ENCODE peak calls at places on chromosomes 2 and 18, in four cellular contexts. R, E, K and G are unnamed samples.

GRCh38 chr2:165462433-165462832 is 7.1 kb upstream of the CSRNP3 start:
- DNase-seq in E (no peak), R (no peak), K (no peak), G (no peak)

GRCh38 chr2:37244017-37244416 is 12.6 kb downstream of the NDUFAF7 start:
- DNase-seq in K (no peak), R (no peak), E (no peak), G (no peak)

GRCh38 chr2:46480562-46480961 is 1.2 kb downstream of the TMEM247 start:
- DNase-seq in E (no peak), R (no peak), K (no peak), G (peak)

GRCh38 chr2:48454504-48454903 is 75.5 kb upstream of the STON1 start:
- DNase-seq in E (no peak), R (no peak), K (no peak), G (no peak)

GRCh38 chr18:22813648-22814328 is 119.3 kb upstream of the RBBP8 start:
- DNase-seq in E (no peak), R (no peak), K (no peak), G (no peak)

GRCh38 chr2:210577263-210578071 is 21.1 kb downstream of the CPS1 start:
- DNase-seq in R (no peak), E (no peak), K (peak), G (no peak)

GRCh38 chr2:64359892-64360657 is 93.9 kb upstream of the LGALSL start:
- DNase-seq in K (peak), R (peak), E (no peak), G (peak)

GRCh38 chr2:85754313-85755095 is 713 bp downstream of the ATOH8 start:
- DNase-seq in E (no peak), K (no peak), R (peak), G (peak)

GRCh38 chr2:119252186-119253113 is 28.8 kb downstream of the STEAP3 start:
- DNase-seq in R (no peak), E (no peak), K (peak), G (no peak)

GRCh38 chr18:48412339-48412929 is 3.3 kb upstream of the ZBTB7C start:
- DNase-seq in E (no peak), R (peak), K (peak), G (no peak)

GRCh38 chr2:65804777-65805176 is 372.4 kb upstream of the SPRED2 start:
- DNase-seq in R (no peak), K (no peak), E (no peak), G (no peak)

GRCh38 chr18:79490593-79491551 is 95.1 kb downstream of the NFATC1 start:
- DNase-seq in K (no peak), R (no peak), E (peak), G (no peak)

GRCh38 chr18:13874558-13874957 is 40.8 kb downstream of the MC2R start:
- DNase-seq in E (no peak), K (no peak), R (no peak), G (no peak)

GRCh38 chr18:36693931-36694661 is 134.7 kb downstream of the TPGS2 start:
- DNase-seq in R (no peak), E (no peak), K (no peak), G (no peak)

GRCh38 chr2:122203523-122203922 is 448.1 kb downstream of the TSN start:
- DNase-seq in R (no peak), E (no peak), K (no peak), G (no peak)

GRCh38 chr2:20759487-20759886 is 63.4 kb downstream of the LDAH start:
- DNase-seq in E (no peak), K (no peak), R (no peak), G (no peak)

GRCh38 chr2:185208261-185208660 is 530.3 kb upstream of the FSIP2 start:
- DNase-seq in R (peak), E (no peak), K (peak), G (no peak)

GRCh38 chr2:17538022-17538843 is 2.3 kb upstream of the VSNL1 start:
- DNase-seq in E (no peak), R (peak), K (peak), G (no peak)

GRCh38 chr2:109031481-109032228 is 42.6 kb upstream of the EDAR start:
- DNase-seq in E (peak), R (peak), K (no peak), G (peak)

GRCh38 chr18:32175265-32175664 is 14.6 kb upstream of the MEP1B start:
- DNase-seq in E (no peak), R (no peak), K (no peak), G (no peak)

GRCh38 chr2:205086689-205087088 is 541.4 kb downstream of the PARD3B start:
- DNase-seq in R (no peak), E (no peak), K (no peak), G (no peak)

GRCh38 chr2:128232965-128233789 is 85.5 kb downstream of the HS6ST1 start:
- DNase-seq in R (peak), E (peak), K (peak), G (peak)

GRCh38 chr2:51971136-51971535 is 939.2 kb upstream of the NRXN1 start:
- DNase-seq in R (no peak), E (no peak), K (no peak), G (no peak)

DNA sequence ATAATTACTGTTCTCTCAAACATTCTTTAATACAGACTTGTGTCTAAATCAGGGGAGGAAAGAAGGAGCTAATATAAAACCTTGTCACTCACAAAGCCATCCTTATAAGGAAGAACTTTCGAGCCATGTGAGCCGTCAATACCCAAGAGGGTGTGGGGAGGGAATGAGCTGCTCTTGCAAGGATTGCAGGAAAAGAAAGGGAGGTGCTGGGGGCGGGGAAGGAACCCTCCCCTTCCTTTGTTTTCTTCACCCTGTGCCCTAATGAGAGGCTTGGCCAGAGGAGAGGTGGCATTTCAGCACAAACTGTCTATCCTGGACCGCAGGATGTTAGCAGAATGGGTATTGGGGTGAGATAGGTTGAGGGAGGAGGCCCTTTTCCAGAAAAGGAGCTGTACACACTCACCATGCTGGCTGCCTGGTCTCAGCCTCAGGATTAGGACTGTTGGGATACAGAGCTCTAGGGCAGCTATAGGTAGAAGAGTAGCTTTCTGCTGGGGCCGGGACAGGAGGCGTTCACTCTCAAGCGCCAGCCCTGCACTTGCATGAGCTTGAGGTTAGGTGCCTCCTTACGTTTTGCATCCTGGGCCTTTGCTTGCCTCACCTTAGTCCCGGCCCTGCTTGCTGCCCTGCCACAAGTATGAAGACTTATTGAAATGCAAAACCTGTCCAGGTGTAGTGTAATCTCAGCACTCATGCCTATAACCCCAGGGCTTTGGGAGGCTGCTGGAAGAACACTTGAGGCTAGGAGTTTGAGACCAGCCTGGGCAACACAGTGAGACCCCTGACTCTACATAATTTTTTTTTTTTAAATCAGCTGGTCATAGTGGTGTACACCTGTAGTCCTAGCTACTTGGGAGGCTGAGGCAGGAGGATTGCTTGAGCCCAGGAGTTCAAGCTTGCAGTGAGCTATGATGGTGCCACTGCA is 190.5 kb downstream of the LOXHD1 start:
- DNase-seq in R (no peak), K (no peak), E (peak), G (no peak)
- H3K27ac ChIP-seq in R (no peak), K (no peak), E (no peak), G (no peak)

DNA sequence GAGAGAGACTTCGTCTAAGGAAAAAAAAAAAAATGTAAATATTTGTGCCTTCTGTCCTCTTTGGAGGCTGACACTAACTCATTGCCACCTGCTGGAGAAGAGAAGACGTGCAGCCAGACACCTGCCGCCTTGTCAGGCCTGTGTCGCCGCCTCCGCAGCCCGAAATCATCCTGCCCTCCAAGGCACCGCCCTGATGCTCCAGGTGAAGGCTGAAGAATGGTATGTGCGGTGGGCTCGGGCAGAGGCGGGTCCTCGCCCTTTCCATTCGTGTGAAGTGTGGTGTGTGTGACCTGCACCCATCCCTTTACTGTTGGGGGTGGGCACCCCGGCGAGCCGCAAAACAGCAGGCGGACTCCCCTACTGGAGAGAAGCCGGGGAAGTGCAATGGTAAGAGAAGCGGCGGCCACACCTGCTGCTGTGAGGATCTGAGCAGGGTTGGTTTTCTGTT is 60.4 kb downstream of the FAM161A start:
- DNase-seq in R (peak), K (peak), E (peak), G (peak)
- H3K4me3 ChIP-seq in R (no peak), K (peak), E (no peak), G (no peak)

GRCh38 chr2:133718688-133719201 is 150.5 kb upstream of the NCKAP5 start:
- DNase-seq in K (no peak), E (no peak), R (no peak), G (no peak)
- TF ChIP-seq POLR2AphosphoS5 in K (no peak), E (no peak), R (no peak), G (no peak)

GRCh38 chr2:162840598-162841246 is 2.2 kb upstream of the KCNH7 start:
- DNase-seq in K (peak), E (no peak), R (peak), G (no peak)

GRCh38 chr2:162838141-162838500 is 446 bp downstream of the KCNH7 start:
- DNase-seq in R (no peak), E (no peak), K (no peak), G (no peak)

DNA sequence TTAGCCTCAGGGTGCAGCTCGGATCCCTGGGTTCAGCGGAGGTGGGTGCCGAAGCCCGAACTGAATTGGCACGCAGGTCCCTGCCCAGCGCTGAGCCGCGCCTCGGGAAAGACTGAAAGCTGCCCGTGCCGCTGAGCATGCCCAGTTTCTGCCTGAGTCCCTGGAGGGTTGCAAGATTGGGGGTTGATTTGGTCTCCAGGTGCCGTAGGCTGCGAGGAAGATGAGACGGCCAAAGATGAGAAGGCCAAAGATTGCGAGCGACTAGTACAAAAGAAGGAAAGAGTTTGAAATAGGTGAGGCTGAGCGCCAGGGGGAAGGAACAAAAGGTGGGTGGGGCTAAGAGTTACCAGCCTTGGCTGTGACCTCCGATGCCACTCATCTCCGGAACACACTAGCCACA is 852 bp upstream of the KCNH7 start:
- DNase-seq in R (no peak), K (no peak), E (no peak), G (peak)
- H3K27ac ChIP-seq in R (no peak), K (no peak), E (no peak), G (no peak)

DNA sequence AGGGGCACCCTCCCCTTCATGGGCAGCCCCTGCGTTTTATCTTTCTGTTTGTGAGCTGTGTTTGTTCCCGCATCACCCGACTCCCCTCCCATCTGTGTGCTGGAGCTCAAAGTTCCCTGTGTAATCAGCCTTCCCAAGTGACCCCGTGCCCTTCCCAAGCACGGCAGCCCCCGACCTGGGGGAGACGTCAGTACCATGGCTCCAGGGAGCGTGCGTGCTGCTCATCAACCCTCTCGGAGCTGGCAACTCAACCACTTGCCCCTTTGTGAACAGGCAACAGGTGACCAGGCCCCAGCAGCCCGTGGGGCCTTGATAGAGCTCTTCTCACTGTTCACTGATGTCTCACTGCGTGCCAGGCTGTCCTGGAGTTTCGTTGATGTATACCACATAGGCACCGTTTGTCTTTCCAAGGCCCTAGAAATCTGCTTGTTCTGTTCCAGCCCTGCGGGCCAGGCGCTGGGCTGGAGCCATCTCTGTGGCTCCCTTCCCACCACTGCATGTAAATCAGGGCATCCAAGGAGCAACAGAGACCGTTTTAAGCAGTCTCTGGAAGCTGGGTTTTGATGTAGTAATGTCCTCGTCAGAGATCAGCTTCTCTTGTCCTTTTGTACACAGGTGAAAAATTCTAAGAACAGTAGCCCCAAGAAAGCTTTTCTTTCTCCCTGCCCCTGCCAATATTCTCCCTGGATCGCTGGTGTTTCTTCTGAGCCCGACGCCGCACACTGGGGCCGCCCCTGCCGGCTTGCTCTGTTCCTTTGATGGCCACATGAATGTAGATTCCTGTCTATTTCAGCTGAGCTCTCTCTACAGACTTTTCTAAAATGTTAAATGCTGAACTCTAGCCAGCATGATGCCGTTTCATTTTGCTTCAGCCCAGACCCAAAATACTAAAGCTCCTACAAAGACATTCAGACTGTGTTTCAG is 107.0 kb upstream of the PTPRM start:
- DNase-seq in E (no peak), R (no peak), K (no peak), G (peak)
- H3K4me3 ChIP-seq in E (no peak), R (no peak), K (no peak), G (no peak)

GRCh38 chr2:28746504-28747111 is 5.0 kb upstream of the PPP1CB start:
- DNase-seq in K (no peak), E (no peak), R (no peak), G (no peak)
- TF ChIP-seq POLR2AphosphoS5 in K (no peak), E (no peak), R (no peak), G (no peak)

DNA sequence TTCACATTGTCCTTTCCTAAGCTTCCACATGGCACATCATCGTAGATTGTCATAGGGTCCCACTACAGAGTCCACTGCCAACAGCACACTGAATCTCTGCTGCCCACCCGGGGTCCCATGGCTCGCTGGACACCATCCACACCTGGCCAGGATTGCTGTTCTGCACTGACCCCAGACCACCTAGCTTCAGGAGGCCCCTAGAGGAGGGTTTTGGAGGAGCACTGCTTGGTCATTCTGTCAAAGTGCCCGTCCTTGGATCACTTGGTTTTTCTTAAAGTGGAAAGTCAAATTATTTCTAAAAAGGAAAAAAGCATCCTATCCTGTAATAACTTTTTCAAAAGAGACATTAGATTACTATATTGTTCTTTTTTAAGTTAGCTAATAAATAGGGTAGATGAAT is 59.0 kb downstream of the CHRNA1 start:
- DNase-seq in K (no peak), R (no peak), E (no peak), G (no peak)
- H3K27ac ChIP-seq in K (no peak), R (no peak), E (no peak), G (no peak)

DNA sequence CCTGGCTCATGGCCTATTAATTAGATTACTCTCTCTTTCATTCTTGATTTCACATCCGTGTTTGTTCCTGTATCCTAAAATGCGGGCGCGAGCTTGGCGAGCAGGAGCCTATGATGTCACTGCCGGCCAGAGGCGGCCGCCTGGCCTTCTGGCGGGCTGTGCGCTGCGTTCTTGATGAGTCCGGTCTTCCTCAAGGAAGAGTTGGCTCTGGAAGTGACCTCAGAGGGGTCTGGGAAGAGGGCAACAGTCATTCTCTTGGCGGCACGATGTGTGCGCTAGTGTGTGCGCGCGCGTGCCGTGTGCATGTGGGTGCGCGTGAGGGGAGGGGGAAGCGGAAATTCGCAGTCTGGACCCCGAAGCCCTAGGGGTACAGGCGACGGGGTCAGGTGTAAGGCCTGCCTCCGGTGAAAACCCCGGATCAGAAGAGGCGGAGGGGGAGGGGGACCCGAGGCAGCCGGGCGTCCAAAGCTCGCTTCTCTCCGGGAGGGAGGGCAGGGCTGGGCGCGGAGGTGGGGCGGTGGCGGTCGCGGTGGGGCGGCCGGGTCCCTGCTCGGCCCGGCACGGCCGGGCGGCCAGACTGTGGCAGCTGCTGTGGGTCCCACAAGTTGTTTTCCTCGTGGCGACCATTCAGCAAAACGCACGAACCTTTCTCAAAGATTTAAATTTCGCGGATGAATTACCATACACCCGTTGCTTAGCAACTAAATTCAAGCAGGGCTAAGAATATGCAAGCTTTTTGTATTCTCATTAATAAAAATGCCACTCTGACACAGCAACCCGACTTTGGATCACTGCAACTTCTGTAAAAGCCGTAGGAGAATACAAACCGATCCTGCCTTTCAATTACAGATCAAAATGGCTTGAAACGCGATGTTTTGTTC is 8.4 kb downstream of the POU3F3 start:
- DNase-seq in R (no peak), K (no peak), E (no peak), G (no peak)
- H3K4me3 ChIP-seq in R (no peak), K (no peak), E (peak), G (no peak)

GRCh38 chr18:58256316-58257080 is 212.5 kb downstream of the NEDD4L start:
- DNase-seq in K (no peak), R (no peak), E (no peak), G (peak)
- TF ChIP-seq POLR2AphosphoS5 in K (no peak), R (no peak), E (no peak), G (no peak)